ENCODE peak calls at places on chromosome 16, in eight cellular contexts. L, W, Y, C, K, O, S and Z are unnamed samples.

GRCh38 chr16:82653550-82654511 is 27.1 kb downstream of the CDH13 start:
- DNase-seq in L (peak), W (no peak), Y (no peak), C (no peak), K (no peak), O (no peak), S (peak), Z (no peak)

GRCh38 chr16:11029948-11030347 is 85.6 kb downstream of the CLEC16A start:
- DNase-seq in L (no peak), W (no peak), Y (no peak), C (no peak), K (no peak), O (no peak), S (no peak), Z (no peak)

GRCh38 chr16:67024384-67024896 is 4.5 kb upstream of the CBFB start:
- DNase-seq in L (no peak), W (no peak), Y (peak), C (no peak), K (no peak), O (no peak), S (no peak), Z (no peak)

GRCh38 chr16:86578499-86579267 is at the start of gene FOXL1:
- DNase-seq in L (no peak), W (no peak), Y (no peak), C (no peak), K (peak), O (no peak), S (no peak), Z (no peak)

GRCh38 chr16:89556750-89557149 is 3.7 kb upstream of the RPL13 start:
- DNase-seq in L (no peak), W (no peak), Y (no peak), C (no peak), K (no peak), O (no peak), S (no peak), Z (no peak)

GRCh38 chr16:65180986-65181710 is 59.3 kb upstream of the CDH11 start:
- DNase-seq in L (peak), W (no peak), Y (no peak), C (no peak), K (no peak), O (no peak), S (no peak), Z (no peak)

GRCh38 chr16:69276143-69277115 is 34.7 kb upstream of the VPS4A start:
- DNase-seq in L (peak), W (no peak), Y (peak), C (no peak), K (peak), O (no peak), S (no peak), Z (no peak)

GRCh38 chr16:19524866-19525723 is 1.4 kb downstream of the CCP110 start:
- DNase-seq in L (no peak), W (no peak), Y (no peak), C (no peak), K (no peak), O (no peak), S (no peak), Z (no peak)

GRCh38 chr16:2752035-2752849 is at the start of gene SRRM2:
- DNase-seq in L (peak), W (peak), Y (peak), C (peak), K (peak), O (peak), S (peak), Z (no peak)

GRCh38 chr16:17205279-17206139 is 265.3 kb downstream of the XYLT1 start:
- DNase-seq in L (peak), W (no peak), Y (no peak), C (no peak), K (no peak), O (no peak), S (no peak), Z (no peak)

GRCh38 chr16:23369416-23369815 is 67.3 kb downstream of the SCNN1B start:
- DNase-seq in L (no peak), W (no peak), Y (no peak), C (no peak), K (no peak), O (no peak), S (no peak), Z (no peak)

GRCh38 chr16:73354426-73354825 is 306.5 kb upstream of the ZFHX3 start:
- DNase-seq in L (no peak), W (no peak), Y (no peak), C (no peak), K (no peak), O (no peak), S (no peak), Z (no peak)

GRCh38 chr16:73082608-73083007 is 34.7 kb upstream of the ZFHX3 start:
- DNase-seq in L (peak), W (no peak), Y (no peak), C (no peak), K (peak), O (no peak), S (no peak), Z (no peak)

GRCh38 chr16:73290258-73290657 is 242.3 kb upstream of the ZFHX3 start:
- DNase-seq in L (no peak), W (no peak), Y (no peak), C (no peak), K (no peak), O (no peak), S (no peak), Z (no peak)

GRCh38 chr16:54062361-54063346 is 223.9 kb downstream of the IRX3 start:
- DNase-seq in L (no peak), W (no peak), Y (no peak), C (peak), K (no peak), O (no peak), S (no peak), Z (no peak)

GRCh38 chr16:57531635-57532220 is 4.6 kb downstream of the CCDC102A start:
- DNase-seq in L (no peak), W (peak), Y (no peak), C (no peak), K (no peak), O (peak), S (no peak), Z (no peak)

GRCh38 chr16:73298562-73298961 is 250.6 kb upstream of the ZFHX3 start:
- DNase-seq in L (no peak), W (no peak), Y (no peak), C (no peak), K (no peak), O (no peak), S (no peak), Z (no peak)

GRCh38 chr16:66248096-66248495 is 118.4 kb upstream of the CDH5 start:
- DNase-seq in L (no peak), W (no peak), Y (peak), C (peak), K (peak), O (no peak), S (no peak), Z (peak)

GRCh38 chr16:48277158-48277557 is 29.8 kb upstream of the ABCC11 start:
- DNase-seq in L (no peak), W (no peak), Y (peak), C (peak), K (no peak), O (peak), S (no peak), Z (no peak)

GRCh38 chr16:79560923-79561322 is 39.6 kb downstream of the MAF start:
- DNase-seq in L (no peak), W (no peak), Y (no peak), C (no peak), K (no peak), O (no peak), S (no peak), Z (no peak)

GRCh38 chr16:55491691-55492090 is 12.7 kb downstream of the MMP2 start:
- DNase-seq in L (no peak), W (no peak), Y (no peak), C (no peak), K (no peak), O (no peak), S (no peak), Z (no peak)

GRCh38 chr16:86874141-86874540 is 295.8 kb downstream of the FOXL1 start:
- DNase-seq in L (no peak), W (no peak), Y (no peak), C (no peak), K (peak), O (peak), S (no peak), Z (no peak)

GRCh38 chr16:4520913-4521312 is 17.7 kb downstream of the CDIP1 start:
- DNase-seq in L (no peak), W (no peak), Y (no peak), C (no peak), K (no peak), O (no peak), S (no peak), Z (no peak)

GRCh38 chr16:88616320-88616719 is 22.1 kb upstream of the IL17C start:
- DNase-seq in L (no peak), W (no peak), Y (peak), C (no peak), K (no peak), O (no peak), S (no peak), Z (no peak)

GRCh38 chr16:28180660-28181556 is 30.9 kb downstream of the XPO6 start:
- DNase-seq in L (no peak), W (no peak), Y (no peak), C (no peak), K (no peak), O (no peak), S (no peak), Z (no peak)